ENCODE peak calls at places on chromosomes 4 and X, in eight cellular contexts. V, H, F, K, P, I, T and G are unnamed samples.

GRCh38 chr4:118360101-118360500 is 7.3 kb upstream of the PRSS12 start:
- DNase-seq in F (no peak), K (no peak), P (no peak), I (no peak), V (no peak), H (no peak), T (no peak), G (no peak)

GRCh38 chr4:185682236-185682635 is 129.8 kb downstream of the SORBS2 start:
- DNase-seq in T (no peak), I (no peak), P (no peak), K (no peak), V (no peak), H (no peak), F (no peak), G (no peak)

GRCh38 chrX:13123857-13124345 is 79.5 kb upstream of the FAM9C start:
- DNase-seq in K (no peak), V (no peak), P (no peak), T (no peak), I (no peak), H (peak), F (no peak), G (no peak)

GRCh38 chr4:89836897-89837384 is at the start of gene SNCA:
- DNase-seq in F (no peak), K (peak), T (peak), P (no peak), V (no peak), I (no peak), H (no peak), G (peak)

GRCh38 chr4:2923678-2924173 is 39.5 kb downstream of the NOP14 start:
- DNase-seq in K (no peak), P (peak), H (no peak), T (no peak), V (no peak), I (no peak), F (no peak), G (no peak)

GRCh38 chr4:172995704-172996103 is 172.9 kb upstream of the GALNT7 start:
- DNase-seq in V (no peak), H (no peak), T (no peak), F (no peak), I (no peak), K (no peak), P (no peak), G (no peak)

GRCh38 chr4:72858328-72858727 is 211.2 kb downstream of the COX18 start:
- DNase-seq in T (no peak), V (no peak), P (no peak), I (no peak), H (no peak), F (no peak), K (no peak), G (no peak)

GRCh38 chrX:16033336-16033735 is 90.0 kb upstream of the GRPR start:
- DNase-seq in P (no peak), V (no peak), I (no peak), H (no peak), K (no peak), T (no peak), F (no peak), G (no peak)

GRCh38 chr4:5940470-5941203 is 47.8 kb upstream of the CRMP1 start:
- DNase-seq in I (no peak), V (no peak), K (no peak), H (no peak), F (no peak), T (no peak), P (no peak), G (no peak)

GRCh38 chr4:113761682-113762060 is at the start of gene CAMK2D:
- DNase-seq in V (peak), T (peak), I (peak), P (peak), H (peak), K (peak), F (peak), G (peak)

GRCh38 chr4:102168580-102168979 is 176.7 kb downstream of the SLC39A8 start:
- DNase-seq in K (no peak), P (no peak), I (no peak), F (no peak), V (no peak), H (no peak), T (no peak), G (no peak)

GRCh38 chr4:622996-623913 is 2.1 kb upstream of the PDE6B start:
- DNase-seq in T (no peak), H (no peak), P (peak), F (no peak), V (no peak), I (no peak), K (no peak), G (no peak)

GRCh38 chr4:73181231-73181630 is 77.4 kb downstream of the ANKRD17 start:
- DNase-seq in K (peak), T (no peak), P (no peak), V (peak), F (no peak), I (no peak), H (no peak), G (no peak)

GRCh38 chr4:107856901-107857300 is 32.2 kb downstream of the SGMS2 start:
- DNase-seq in F (no peak), I (no peak), V (no peak), K (no peak), T (no peak), P (no peak), H (no peak), G (no peak)

GRCh38 chrX:20066968-20067708 is 49.6 kb downstream of the MAP7D2 start:
- DNase-seq in T (peak), K (peak), H (peak), P (no peak), F (no peak), V (peak), I (no peak), G (no peak)

GRCh38 chr4:2402053-2402452 is 16.4 kb downstream of the ZFYVE28 start:
- DNase-seq in I (peak), H (no peak), K (no peak), V (no peak), T (peak), F (no peak), P (no peak), G (peak)

GRCh38 chrX:155313766-155314165 is 20.6 kb downstream of the CLIC2 start:
- DNase-seq in V (no peak), H (no peak), F (no peak), I (no peak), P (no peak), T (no peak), K (no peak), G (no peak)

GRCh38 chr4:184747034-184747830 is 13.3 kb upstream of the CENPU start:
- DNase-seq in H (peak), V (no peak), K (no peak), P (no peak), T (no peak), F (no peak), I (no peak), G (no peak)

GRCh38 chr4:74044676-74045075 is 6.2 kb upstream of the CXCL3 start:
- DNase-seq in I (no peak), H (no peak), K (no peak), V (no peak), P (no peak), F (no peak), T (no peak), G (no peak)

GRCh38 chr4:119170195-119170594 is 34.6 kb downstream of the MYOZ2 start:
- DNase-seq in K (no peak), V (no peak), P (no peak), T (no peak), H (no peak), F (no peak), I (no peak), G (no peak)

GRCh38 chrX:44343412-44343942 is at the start of gene EFHC2:
- DNase-seq in P (no peak), V (peak), I (no peak), H (peak), T (no peak), F (peak), K (peak), G (peak)

GRCh38 chr4:186624951-186625350 is 69.6 kb upstream of the MTNR1A start:
- DNase-seq in P (no peak), K (no peak), H (no peak), V (no peak), I (peak), T (no peak), F (no peak), G (no peak)

GRCh38 chr4:22483551-22483981 is 32.3 kb downstream of the ADGRA3 start:
- DNase-seq in V (no peak), T (no peak), I (no peak), H (peak), P (no peak), K (no peak), F (no peak), G (no peak)

GRCh38 chrX:47619486-47620302 is at the start of gene SYN1:
- DNase-seq in V (peak), P (no peak), I (peak), K (peak), T (peak), F (peak), H (peak), G (peak)

GRCh38 chrX:48487362-48487785 is 11.4 kb downstream of the FTSJ1 start:
- DNase-seq in V (no peak), P (peak), F (no peak), I (no peak), H (no peak), T (no peak), K (no peak), G (no peak)

GRCh38 chr4:67571975-67572374 is 13.4 kb downstream of the STAP1 start:
- DNase-seq in V (no peak), P (no peak), F (no peak), H (no peak), K (no peak), T (no peak), I (no peak), G (no peak)

GRCh38 chrX:46325312-46325877 is 219.8 kb downstream of the ZNF674 start:
- DNase-seq in I (no peak), F (no peak), K (no peak), T (no peak), H (no peak), P (no peak), V (no peak), G (no peak)

GRCh38 chrX:151702741-151703352 is 7.6 kb downstream of the PRRG3 start:
- DNase-seq in V (no peak), H (no peak), F (no peak), K (no peak), I (no peak), P (no peak), T (no peak), G (no peak)

GRCh38 chr4:162343967-162344366 is 180.2 kb upstream of the FSTL5 start:
- DNase-seq in H (no peak), T (no peak), P (no peak), K (no peak), V (no peak), F (no peak), I (no peak), G (no peak)

GRCh38 chr4:1998296-1998695 is 10.5 kb downstream of the NELFA start:
- DNase-seq in H (no peak), K (no peak), I (no peak), F (no peak), V (no peak), P (no peak), T (no peak), G (no peak)

GRCh38 chrX:38654302-38654701 is 93.0 kb downstream of the TSPAN7 start:
- DNase-seq in K (no peak), F (no peak), P (no peak), V (no peak), T (peak), I (no peak), H (peak), G (no peak)

GRCh38 chrX:108072746-108073145 is 18.6 kb downstream of the PSMD10 start:
- DNase-seq in F (no peak), H (no peak), P (no peak), K (no peak), V (no peak), T (no peak), I (no peak), G (no peak)

GRCh38 chr4:177484613-177485021 is 42.4 kb upstream of the AGA start:
- DNase-seq in I (no peak), H (no peak), K (no peak), V (no peak), T (no peak), F (no peak), P (no peak), G (no peak)

GRCh38 chr4:180587379-180587778 is 1655.8 kb upstream of the TENM3 start:
- DNase-seq in P (no peak), I (no peak), T (peak), F (no peak), K (no peak), V (no peak), H (no peak), G (no peak)